ENCODE peak calls at places on chromosome 12, in six cellular contexts. F, I, M, S, D and V are unnamed samples.

GRCh38 chr12:6868211-6869048 is 1.1 kb downstream of the TPI1 start:
- DNase-seq in I (no peak), D (peak), M (no peak), F (no peak), S (no peak), V (peak)

GRCh38 chr12:18696971-18697602 is 40.7 kb downstream of the PLCZ1 start:
- DNase-seq in S (no peak), M (no peak), I (peak), D (peak), F (no peak), V (no peak)

GRCh38 chr12:93279849-93280412 is 97.8 kb upstream of the NUDT4 start:
- DNase-seq in D (peak), M (no peak), I (no peak), F (no peak), S (no peak), V (no peak)

GRCh38 chr12:59452746-59453145 is 143.1 kb upstream of the SLC16A7 start:
- DNase-seq in S (no peak), F (no peak), I (no peak), M (no peak), D (peak), V (no peak)

GRCh38 chr12:105861232-105861631 is 277.5 kb downstream of the NUAK1 start:
- DNase-seq in S (no peak), F (no peak), I (no peak), D (no peak), M (no peak), V (no peak)

GRCh38 chr12:107385518-107385917 is 292.2 kb upstream of the CRY1 start:
- DNase-seq in F (no peak), S (peak), D (no peak), I (no peak), M (no peak), V (no peak)

GRCh38 chr12:51326762-51327439 is 2.9 kb upstream of the BIN2 start:
- DNase-seq in D (peak), S (peak), F (no peak), I (peak), M (no peak), V (no peak)

GRCh38 chr12:112977641-112978040 is 678 bp upstream of the OAS2 start:
- DNase-seq in I (no peak), F (no peak), D (no peak), M (no peak), S (no peak), V (no peak)

GRCh38 chr12:95574030-95574429 is 22.8 kb upstream of the USP44 start:
- DNase-seq in S (no peak), F (no peak), M (no peak), D (no peak), I (no peak), V (peak)

GRCh38 chr12:752673-753400 is 458 bp downstream of the WNK1 start:
- DNase-seq in S (peak), M (no peak), I (peak), F (no peak), D (peak), V (peak)

GRCh38 chr12:109721276-109721675 is 7.7 kb downstream of the FAM222A start:
- DNase-seq in S (no peak), D (no peak), M (no peak), F (no peak), I (no peak), V (no peak)

GRCh38 chr12:79884401-79885006 is 50.4 kb downstream of the PPP1R12A start:
- DNase-seq in D (no peak), S (no peak), M (no peak), I (no peak), F (no peak), V (no peak)

GRCh38 chr12:108846320-108846719 is 11.1 kb downstream of the SSH1 start:
- DNase-seq in I (no peak), D (no peak), M (no peak), F (no peak), S (no peak), V (no peak)

GRCh38 chr12:63915105-63915830 is 70.8 kb downstream of the SRGAP1 start:
- DNase-seq in D (peak), I (no peak), M (no peak), F (peak), S (peak), V (no peak)

GRCh38 chr12:83753205-83753604 is 1066.5 kb downstream of the TMTC2 start:
- DNase-seq in I (no peak), S (no peak), M (no peak), D (no peak), F (no peak), V (no peak)

GRCh38 chr12:95548539-95549391 is 2.5 kb downstream of the USP44 start:
- DNase-seq in S (peak), M (no peak), D (peak), F (no peak), I (peak), V (no peak)

GRCh38 chr12:122499991-122500684 is 594 bp downstream of the ZCCHC8 start:
- DNase-seq in I (peak), S (peak), D (peak), F (peak), M (peak), V (peak)

GRCh38 chr12:100984821-100985220 is 190.2 kb downstream of the ANO4 start:
- DNase-seq in D (no peak), I (no peak), S (no peak), F (no peak), M (no peak), V (no peak)

GRCh38 chr12:12714276-12715001 is 2.7 kb upstream of the CDKN1B start:
- DNase-seq in I (no peak), M (no peak), F (no peak), S (peak), D (peak), V (no peak)

DNA sequence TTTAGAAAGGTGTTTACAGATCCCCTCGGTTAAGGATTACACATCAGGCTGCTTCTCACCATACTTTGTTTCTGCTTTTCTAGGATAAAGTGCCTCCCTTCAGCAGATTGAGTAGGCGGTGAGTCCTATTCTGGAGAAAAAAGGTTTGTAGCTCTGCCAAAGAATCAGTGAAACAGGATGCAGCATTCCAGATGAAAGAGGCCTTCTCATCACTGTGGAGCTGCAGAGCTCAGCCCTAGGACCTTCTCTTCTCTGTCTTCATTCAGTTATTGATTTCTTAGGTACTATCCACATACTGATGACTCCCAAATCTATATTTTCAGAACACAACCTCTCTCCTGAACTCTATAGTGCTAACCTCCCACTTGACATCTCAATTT is 155.6 kb upstream of the KRR1 start:
- DNase-seq in S (no peak), F (peak), M (peak), I (no peak), D (peak), V (no peak)
- TF ChIP-seq CEBPB in S (no peak), F (peak), M (no peak), I (no peak), D (no peak), V (no peak)

GRCh38 chr12:5787828-5788227 is 157.2 kb downstream of the ANO2 start:
- DNase-seq in D (no peak), F (no peak), S (no peak), M (no peak), I (no peak), V (no peak)
- TF ChIP-seq CEBPB in D (no peak), F (no peak), S (no peak), M (no peak), I (no peak), V (no peak)

DNA sequence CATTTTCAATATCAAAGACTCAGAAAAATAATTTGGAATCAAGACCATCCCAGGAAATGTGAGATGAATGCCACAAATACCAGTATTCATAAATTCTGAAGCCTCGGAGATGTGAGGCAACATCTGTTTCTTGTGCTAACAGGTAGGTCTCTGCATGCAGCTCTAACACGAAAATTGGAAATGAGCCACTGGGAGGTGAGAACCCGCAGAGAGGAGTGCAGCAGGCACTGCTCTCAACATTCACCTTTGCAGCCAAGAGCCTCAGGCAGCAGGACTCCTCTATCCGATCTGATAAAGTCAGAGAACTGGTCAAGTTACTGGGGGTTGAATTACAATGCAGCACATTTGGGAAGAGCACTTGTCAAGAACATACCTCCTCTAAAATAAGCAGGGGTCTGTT is 209.4 kb upstream of the KRR1 start:
- DNase-seq in F (no peak), M (no peak), D (no peak), I (no peak), S (no peak), V (no peak)
- TF ChIP-seq CEBPB in F (no peak), M (no peak), D (no peak), I (no peak), S (no peak), V (no peak)

GRCh38 chr12:111034148-111034910 is 114.0 kb upstream of the MYL2 start:
- DNase-seq in S (no peak), I (no peak), M (no peak), D (no peak), F (no peak), V (peak)
- TF ChIP-seq CEBPB in S (no peak), I (no peak), M (no peak), D (no peak), F (no peak), V (no peak)

GRCh38 chr12:53289891-53290290 is 5.5 kb upstream of the PFDN5 start:
- DNase-seq in M (no peak), F (no peak), S (no peak), I (no peak), D (peak), V (no peak)
- TF ChIP-seq CEBPB in M (no peak), F (no peak), S (no peak), I (no peak), D (no peak), V (no peak)

GRCh38 chr12:68080577-68080976 is 79.0 kb downstream of the IFNG start:
- DNase-seq in S (no peak), M (no peak), F (no peak), D (no peak), I (no peak), V (no peak)
- TF ChIP-seq CEBPB in S (no peak), M (no peak), F (no peak), D (no peak), I (no peak), V (no peak)

GRCh38 chr12:132373967-132374820 is 44.8 kb upstream of the GALNT9 start:
- DNase-seq in D (no peak), S (no peak), M (no peak), F (no peak), I (no peak), V (no peak)
- TF ChIP-seq CEBPB in D (no peak), S (no peak), M (no peak), F (no peak), I (no peak), V (no peak)

DNA sequence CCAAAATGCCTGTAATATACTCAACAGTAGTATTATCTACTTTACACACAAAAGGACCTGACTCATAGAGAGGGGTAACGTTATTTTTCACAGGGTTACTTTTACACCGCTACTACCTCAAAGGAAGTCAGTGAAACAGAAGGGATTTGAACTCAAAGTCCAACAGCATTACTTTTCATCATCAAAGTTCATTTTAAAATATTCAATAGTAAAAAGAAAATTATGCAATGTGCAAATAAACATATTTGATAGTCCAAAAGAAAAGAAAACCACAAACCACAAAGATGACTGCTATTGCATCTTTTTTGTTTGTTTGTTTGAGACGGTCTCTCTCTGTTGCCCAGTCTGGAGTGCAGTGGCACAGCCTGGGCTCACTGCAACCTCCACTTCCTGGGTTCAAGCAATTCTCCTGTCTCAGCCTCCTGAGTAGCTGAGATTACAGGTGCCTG is 15.5 kb downstream of the KIF21A start:
- DNase-seq in F (no peak), I (no peak), D (no peak), S (peak), M (peak), V (no peak)
- TF ChIP-seq CEBPB in F (no peak), I (no peak), D (no peak), S (no peak), M (peak), V (no peak)

DNA sequence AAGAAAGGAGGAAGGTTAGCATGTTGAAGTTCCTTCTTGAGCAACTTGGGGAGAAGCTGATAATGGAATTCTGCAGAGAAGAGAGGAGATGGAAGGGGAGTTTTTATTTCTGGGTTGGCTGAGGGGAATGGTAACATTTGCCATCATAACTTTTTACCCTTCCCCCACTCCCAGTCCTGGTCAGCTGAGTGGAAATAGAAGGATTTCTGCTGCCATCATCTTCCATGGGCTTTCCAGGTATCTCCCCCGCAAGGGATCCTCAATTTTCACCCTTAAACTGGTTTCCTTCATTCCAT is 1.3 kb downstream of the DTX3 start:
- DNase-seq in D (no peak), S (no peak), F (no peak), M (no peak), I (no peak), V (no peak)
- TF ChIP-seq CEBPB in D (no peak), S (no peak), F (no peak), M (no peak), I (no peak), V (no peak)

GRCh38 chr12:32659908-32660440 is 19.1 kb upstream of the DNM1L start:
- DNase-seq in M (no peak), I (no peak), S (no peak), F (no peak), D (no peak), V (no peak)
- TF ChIP-seq CEBPB in M (no peak), I (no peak), S (no peak), F (no peak), D (no peak), V (no peak)